ENCODE peak calls at places on chromosome 19, in five cellular contexts. I is lower leg skin, X is nephron progenitor cell, J is ELR, V is hypothalamus. T is an unnamed sample.

GRCh38 chr19:38841180-38841766 is 8.5 kb downstream of the HNRNPL start:
- DNase-seq in X (no peak), I (no peak), V (no peak), J (no peak), T (no peak)

GRCh38 chr19:10227215-10227971 is 3.7 kb downstream of the S1PR2 start:
- DNase-seq in I (peak; percentile 42), J (no peak), V (peak; percentile 53), X (peak; percentile 35), T (no peak)

GRCh38 chr19:24033962-24034342 is 53.0 kb upstream of the ZNF254 start:
- DNase-seq in X (peak; percentile 24), V (peak; percentile 69), J (peak; percentile 71), I (peak; percentile 29), T (peak; percentile 55)

GRCh38 chr19:42270346-42271044 is 1.4 kb downstream of the CIC start:
- DNase-seq in X (no peak), V (peak; percentile 12), I (no peak), J (peak; percentile 88), T (no peak)

GRCh38 chr19:17902701-17903100 is 30.1 kb upstream of the CCDC124 start:
- DNase-seq in V (no peak), I (no peak), J (no peak), X (no peak), T (no peak)

GRCh38 chr19:2542341-2543069 is 66.6 kb downstream of the GADD45B start:
- DNase-seq in I (no peak), V (no peak), J (peak; percentile 33), X (peak; percentile 57), T (no peak)

GRCh38 chr19:15404097-15404779 is 14.6 kb downstream of the AKAP8L start:
- DNase-seq in I (no peak), J (no peak), V (no peak), X (no peak), T (no peak)

GRCh38 chr19:30158067-30158892 is 213.9 kb upstream of the ZNF536 start:
- DNase-seq in X (no peak), V (no peak), I (no peak), J (no peak), T (no peak)

GRCh38 chr19:17703823-17704463 is 15.3 kb upstream of the MAP1S start:
- DNase-seq in X (peak; percentile 70), I (no peak), J (peak; percentile 56), V (peak; percentile 5), T (no peak)

GRCh38 chr19:32914879-32915278 is 45.3 kb upstream of the SLC7A9 start:
- DNase-seq in X (no peak), V (no peak), J (peak; percentile 9), I (no peak), T (no peak)